ENCODE peak calls at places on chromosome 7, in nine cellular contexts. T is kidney epithelial cell, K is PC-3, D is tibial artery, Y is AG09309, F is colonic mucosa, B is IMR-90, U is fibroblast of pulmonary artery, W is brain microvascular endothelial cell. I is an unnamed sample.
A peak's percentile ranks its signal among the peaks of the same experiment; 100 is the strongest.

GRCh38 chr7:22876986-22877729 is 54.5 kb upstream of the TOMM7 start:
- DNase-seq in B (no peak), T (no peak), Y (no peak), K (no peak), W (no peak), F (no peak), U (no peak), D (no peak), I (no peak)

GRCh38 chr7:155119801-155120382 is 49.8 kb downstream of the HTR5A start:
- DNase-seq in D (no peak), K (no peak), F (no peak), B (peak; percentile 7), Y (no peak), W (peak; percentile 29), T (no peak), U (no peak), I (no peak)

GRCh38 chr7:33807779-33808482 is 97.4 kb upstream of the BMPER start:
- DNase-seq in K (peak; percentile 67), F (peak; percentile 37), U (peak; percentile 81), W (peak; percentile 89), Y (peak; percentile 78), D (no peak), B (peak; percentile 74), T (peak; percentile 79), I (peak; percentile 60)

GRCh38 chr7:6294839-6295238 is 22.4 kb upstream of the CYTH3 start:
- DNase-seq in W (no peak), D (no peak), Y (no peak), F (no peak), U (no peak), K (no peak), T (no peak), B (no peak), I (no peak)

GRCh38 chr7:122166708-122167107 is 22.7 kb upstream of the AASS start:
- DNase-seq in B (peak; percentile 62), T (no peak), U (peak; percentile 88), W (peak; percentile 65), K (peak; percentile 64), Y (peak; percentile 52), F (no peak), D (no peak), I (no peak)

GRCh38 chr7:39810204-39810642 is 139.8 kb upstream of the CDK13 start:
- DNase-seq in T (no peak), B (no peak), F (no peak), Y (no peak), U (no peak), K (no peak), D (no peak), W (no peak), I (peak; percentile 47)

GRCh38 chr7:97377713-97378112 is 260.2 kb downstream of the SDHAF3 start:
- DNase-seq in T (no peak), D (no peak), Y (no peak), F (no peak), U (no peak), B (no peak), K (no peak), W (no peak), I (no peak)

GRCh38 chr7:98321301-98321700 is 39.8 kb downstream of the BRI3 start:
- DNase-seq in B (no peak), Y (no peak), K (no peak), U (no peak), W (peak; percentile 22), T (no peak), F (no peak), D (no peak), I (no peak)

GRCh38 chr7:112459645-112460044 is 9.4 kb downstream of the IFRD1 start:
- DNase-seq in U (no peak), D (no peak), Y (no peak), T (no peak), W (no peak), B (no peak), K (no peak), F (no peak), I (no peak)

GRCh38 chr7:124810605-124811004 is 45.0 kb upstream of the GPR37 start:
- DNase-seq in B (no peak), U (no peak), F (no peak), T (no peak), D (no peak), K (no peak), Y (no peak), W (no peak), I (no peak)

GRCh38 chr7:5695709-5696345 is 85.6 kb downstream of the RNF216 start:
- DNase-seq in K (no peak), W (peak; percentile 59), D (peak; percentile 86), B (peak; percentile 84), U (peak; percentile 84), T (no peak), F (no peak), Y (no peak), I (no peak)

GRCh38 chr7:80453699-80454340 is 58.0 kb downstream of the GNAT3 start:
- DNase-seq in F (no peak), K (peak; percentile 57), D (no peak), U (peak; percentile 60), Y (no peak), T (no peak), W (no peak), B (peak; percentile 56), I (peak; percentile 1)

GRCh38 chr7:151299940-151300665 is 41.5 kb upstream of the NUB1 start:
- DNase-seq in F (no peak), B (no peak), U (no peak), D (peak; percentile 44), W (no peak), T (no peak), Y (no peak), K (no peak), I (no peak)

GRCh38 chr7:47537716-47538640 is 43.9 kb downstream of the TNS3 start:
- DNase-seq in U (no peak), B (no peak), Y (no peak), K (no peak), T (no peak), F (no peak), W (no peak), D (no peak), I (peak; percentile 61)
- H3K4me3 ChIP-seq in U (peak overlapping the region; percentile 51), B (peak overlapping the region; percentile 11), Y (peak overlapping the region; percentile 52), K (peak overlapping the region; percentile 66), T (peak overlapping the region; percentile 54), F (peak overlapping the region; percentile 50), W (peak overlapping the region; percentile 77), D (peak overlapping the region; percentile 62), I (peak overlapping the region; percentile 57)

GRCh38 chr7:139393621-139394215 is 34.0 kb downstream of the LUC7L2 start:
- DNase-seq in B (no peak), T (no peak), F (no peak), Y (no peak), U (no peak), D (no peak), K (no peak), W (no peak), I (no peak)
- H3K4me3 ChIP-seq in B (no peak overlapping the region), T (no peak overlapping the region), F (no peak overlapping the region), Y (no peak overlapping the region), U (no peak overlapping the region), D (no peak overlapping the region), K (no peak overlapping the region), W (no peak overlapping the region), I (no peak overlapping the region)

GRCh38 chr7:16402084-16402483 is 19.3 kb downstream of the CRPPA start:
- DNase-seq in T (no peak), U (no peak), W (no peak), F (no peak), Y (no peak), D (no peak), B (no peak), K (peak; percentile 54), I (no peak)

GRCh38 chr7:16400896-16401275 is 20.5 kb downstream of the CRPPA start:
- DNase-seq in F (no peak), U (no peak), Y (no peak), B (no peak), W (no peak), T (no peak), D (no peak), K (no peak), I (no peak)

GRCh38 chr7:16403475-16403874 is 17.9 kb downstream of the CRPPA start:
- DNase-seq in D (no peak), K (no peak), Y (no peak), W (no peak), T (no peak), F (no peak), B (no peak), U (no peak), I (no peak)

GRCh38 chr7:16402940-16403339 is 18.4 kb downstream of the CRPPA start:
- DNase-seq in F (no peak), D (no peak), K (no peak), W (no peak), U (no peak), T (no peak), B (no peak), Y (no peak), I (no peak)

GRCh38 chr7:16404631-16405030 is 16.7 kb downstream of the CRPPA start:
- DNase-seq in B (no peak), Y (no peak), F (no peak), U (no peak), K (no peak), D (no peak), W (no peak), T (no peak), I (no peak)
- H3K4me3 ChIP-seq in B (no peak overlapping the region), Y (no peak overlapping the region), F (no peak overlapping the region), U (no peak overlapping the region), K (no peak overlapping the region), D (no peak overlapping the region), W (no peak overlapping the region), T (no peak overlapping the region), I (no peak overlapping the region)

GRCh38 chr7:50037106-50037505 is 55.9 kb downstream of the ZPBP start:
- DNase-seq in B (no peak), T (no peak), D (no peak), F (no peak), U (no peak), Y (no peak), K (no peak), W (no peak), I (no peak)
- H3K4me3 ChIP-seq in B (no peak overlapping the region), T (no peak overlapping the region), D (no peak overlapping the region), F (no peak overlapping the region), U (no peak overlapping the region), Y (no peak overlapping the region), K (no peak overlapping the region), W (no peak overlapping the region), I (no peak overlapping the region)

DNA sequence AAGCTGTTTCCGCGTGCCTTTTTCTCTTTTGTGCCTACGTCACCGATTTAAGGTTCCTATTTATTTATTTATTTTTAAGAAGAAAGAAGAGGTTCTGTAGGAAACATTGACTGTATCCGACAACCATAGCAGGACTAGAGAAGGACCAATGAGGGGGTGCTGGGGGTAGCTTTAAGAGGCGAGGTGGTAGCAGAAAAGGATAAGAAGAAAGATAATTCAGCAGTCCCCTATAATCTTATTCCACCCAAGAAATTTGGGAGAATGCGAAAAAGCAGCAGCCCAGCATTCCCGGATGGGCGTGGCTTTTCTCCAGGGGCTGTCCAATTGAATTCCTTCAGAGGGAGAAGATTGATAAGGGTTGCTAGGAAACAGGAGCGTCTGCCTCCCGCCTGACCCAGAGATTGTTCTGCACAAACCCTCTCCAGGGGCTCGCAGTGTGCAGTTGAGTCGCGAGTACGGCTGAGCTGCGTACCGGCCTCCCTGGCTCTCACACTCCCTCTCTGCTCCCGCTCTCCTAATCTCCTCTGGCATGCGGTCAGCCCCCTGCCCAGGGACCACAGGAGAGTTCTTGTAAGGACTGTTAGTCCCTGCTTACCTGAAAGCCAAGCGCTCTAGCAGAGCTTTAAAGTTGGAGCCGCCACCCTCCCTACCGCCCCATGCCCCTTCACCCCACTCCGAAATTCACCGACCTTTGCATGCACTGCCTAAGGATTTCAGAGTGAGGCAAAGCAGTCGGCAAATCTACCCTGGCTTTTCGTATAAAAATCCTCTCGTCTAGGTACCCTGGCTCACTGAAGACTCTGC is at the start of gene GRM3:
- DNase-seq in D (no peak), U (no peak), F (no peak), W (peak; percentile 0), B (no peak), T (no peak), Y (no peak), K (no peak), I (peak; percentile 77)
- H3K4me3 ChIP-seq in D (peak within 1 kb of the TSS; percentile 29), U (no peak within 1 kb of the TSS), F (no peak within 1 kb of the TSS), W (peak within 1 kb of the TSS; percentile 33), B (no peak within 1 kb of the TSS), T (no peak within 1 kb of the TSS), Y (no peak within 1 kb of the TSS), K (no peak within 1 kb of the TSS), I (peak within 1 kb of the TSS; percentile 41)